ENCODE peak calls at places on chromosome 21, in eight cellular contexts. One of them, this sample, is unnamed.

GRCh38 chr21:41680444-41681335 is 86.2 kb downstream of the RIPK4 start:
- DNase-seq in cardiac muscle cell: no peak
- DNase-seq in HL-60: no peak
- DNase-seq in foreskin fibroblast: no peak
- DNase-seq in HCT116: no peak
- DNase-seq in tibial nerve: no peak
- DNase-seq in mucosa of descending colon: peak
- DNase-seq in left lung: no peak
- DNase-seq in this sample: no peak

GRCh38 chr21:41425954-41426655 is at the start of gene MX1:
- DNase-seq in left lung: peak
- DNase-seq in tibial nerve: peak
- DNase-seq in foreskin fibroblast: peak
- DNase-seq in HCT116: no peak
- DNase-seq in HL-60: peak
- DNase-seq in cardiac muscle cell: peak
- DNase-seq in mucosa of descending colon: peak
- DNase-seq in this sample: peak

GRCh38 chr21:35521293-35521692 is 472.2 kb upstream of the RUNX1 start:
- DNase-seq in cardiac muscle cell: no peak
- DNase-seq in foreskin fibroblast: no peak
- DNase-seq in tibial nerve: no peak
- DNase-seq in HL-60: no peak
- DNase-seq in HCT116: no peak
- DNase-seq in mucosa of descending colon: no peak
- DNase-seq in left lung: no peak
- DNase-seq in this sample: no peak

GRCh38 chr21:35367558-35367957 is 318.5 kb upstream of the RUNX1 start:
- DNase-seq in tibial nerve: no peak
- DNase-seq in foreskin fibroblast: no peak
- DNase-seq in HL-60: no peak
- DNase-seq in mucosa of descending colon: no peak
- DNase-seq in HCT116: no peak
- DNase-seq in left lung: no peak
- DNase-seq in cardiac muscle cell: no peak
- DNase-seq in this sample: no peak

GRCh38 chr21:42062543-42063022 is 8.5 kb upstream of the UMODL1 start:
- DNase-seq in left lung: peak
- DNase-seq in tibial nerve: no peak
- DNase-seq in cardiac muscle cell: no peak
- DNase-seq in mucosa of descending colon: peak
- DNase-seq in HL-60: no peak
- DNase-seq in HCT116: no peak
- DNase-seq in foreskin fibroblast: no peak
- DNase-seq in this sample: peak

GRCh38 chr21:41755258-41755933 is 11.5 kb downstream of the RIPK4 start:
- DNase-seq in tibial nerve: no peak
- DNase-seq in cardiac muscle cell: no peak
- DNase-seq in mucosa of descending colon: no peak
- DNase-seq in foreskin fibroblast: no peak
- DNase-seq in HCT116: no peak
- DNase-seq in HL-60: no peak
- DNase-seq in left lung: no peak
- DNase-seq in this sample: no peak

GRCh38 chr21:29072873-29073221 is 601 bp downstream of the CCT8 start:
- DNase-seq in foreskin fibroblast: no peak
- DNase-seq in mucosa of descending colon: no peak
- DNase-seq in cardiac muscle cell: peak
- DNase-seq in HL-60: no peak
- DNase-seq in tibial nerve: no peak
- DNase-seq in left lung: no peak
- DNase-seq in HCT116: no peak
- DNase-seq in this sample: no peak

GRCh38 chr21:32888971-32889370 is 117.4 kb upstream of the PAXBP1 start:
- DNase-seq in HCT116: no peak
- DNase-seq in tibial nerve: no peak
- DNase-seq in cardiac muscle cell: no peak
- DNase-seq in HL-60: no peak
- DNase-seq in left lung: no peak
- DNase-seq in foreskin fibroblast: no peak
- DNase-seq in mucosa of descending colon: no peak
- DNase-seq in this sample: no peak

GRCh38 chr21:37028579-37028978 is 22.1 kb downstream of the RIPPLY3 start:
- DNase-seq in HCT116: no peak
- DNase-seq in foreskin fibroblast: peak
- DNase-seq in tibial nerve: no peak
- DNase-seq in HL-60: no peak
- DNase-seq in mucosa of descending colon: no peak
- DNase-seq in cardiac muscle cell: no peak
- DNase-seq in left lung: no peak
- DNase-seq in this sample: no peak

GRCh38 chr21:14382486-14382834 is 486 bp downstream of the HSPA13 start:
- DNase-seq in cardiac muscle cell: no peak
- DNase-seq in left lung: peak
- DNase-seq in mucosa of descending colon: no peak
- DNase-seq in HCT116: no peak
- DNase-seq in foreskin fibroblast: no peak
- DNase-seq in HL-60: no peak
- DNase-seq in tibial nerve: peak
- DNase-seq in this sample: no peak

GRCh38 chr21:15687208-15687607 is 42.6 kb upstream of the USP25 start:
- DNase-seq in foreskin fibroblast: no peak
- DNase-seq in HCT116: no peak
- DNase-seq in mucosa of descending colon: no peak
- DNase-seq in left lung: no peak
- DNase-seq in tibial nerve: no peak
- DNase-seq in cardiac muscle cell: no peak
- DNase-seq in HL-60: no peak
- DNase-seq in this sample: no peak

GRCh38 chr21:41875086-41875485 is 4.1 kb downstream of the PRDM15 start:
- DNase-seq in mucosa of descending colon: no peak
- DNase-seq in left lung: no peak
- DNase-seq in HCT116: no peak
- DNase-seq in foreskin fibroblast: no peak
- DNase-seq in tibial nerve: no peak
- DNase-seq in HL-60: no peak
- DNase-seq in cardiac muscle cell: no peak
- DNase-seq in this sample: no peak

GRCh38 chr21:38769253-38769780 is 36.4 kb upstream of the ETS2 start:
- DNase-seq in mucosa of descending colon: no peak
- DNase-seq in HCT116: no peak
- DNase-seq in cardiac muscle cell: no peak
- DNase-seq in tibial nerve: no peak
- DNase-seq in left lung: no peak
- DNase-seq in HL-60: no peak
- DNase-seq in foreskin fibroblast: no peak
- DNase-seq in this sample: no peak

GRCh38 chr21:41074607-41075184 is 93.3 kb upstream of the BACE2 start:
- DNase-seq in left lung: no peak
- DNase-seq in HCT116: no peak
- DNase-seq in tibial nerve: no peak
- DNase-seq in foreskin fibroblast: no peak
- DNase-seq in cardiac muscle cell: no peak
- DNase-seq in HL-60: no peak
- DNase-seq in mucosa of descending colon: no peak
- DNase-seq in this sample: no peak

GRCh38 chr21:37534431-37534830 is 167.9 kb downstream of the DYRK1A start:
- DNase-seq in HL-60: no peak
- DNase-seq in left lung: no peak
- DNase-seq in mucosa of descending colon: no peak
- DNase-seq in cardiac muscle cell: no peak
- DNase-seq in HCT116: no peak
- DNase-seq in foreskin fibroblast: no peak
- DNase-seq in tibial nerve: no peak
- DNase-seq in this sample: no peak

GRCh38 chr21:35616090-35616489 is 444.2 kb downstream of the SETD4 start:
- DNase-seq in HL-60: no peak
- DNase-seq in left lung: no peak
- DNase-seq in cardiac muscle cell: no peak
- DNase-seq in tibial nerve: peak
- DNase-seq in mucosa of descending colon: no peak
- DNase-seq in foreskin fibroblast: peak
- DNase-seq in HCT116: peak
- DNase-seq in this sample: no peak

GRCh38 chr21:35138665-35139381 is 89.7 kb upstream of the RUNX1 start:
- DNase-seq in cardiac muscle cell: no peak
- DNase-seq in HCT116: peak
- DNase-seq in left lung: no peak
- DNase-seq in HL-60: no peak
- DNase-seq in mucosa of descending colon: no peak
- DNase-seq in tibial nerve: no peak
- DNase-seq in foreskin fibroblast: peak
- DNase-seq in this sample: no peak

GRCh38 chr21:17793675-17794123 is 25.5 kb downstream of the C21orf91 start:
- DNase-seq in HCT116: no peak
- DNase-seq in cardiac muscle cell: no peak
- DNase-seq in left lung: no peak
- DNase-seq in HL-60: no peak
- DNase-seq in mucosa of descending colon: no peak
- DNase-seq in foreskin fibroblast: peak
- DNase-seq in tibial nerve: no peak
- DNase-seq in this sample: no peak

GRCh38 chr21:17795084-17796036 is 23.8 kb downstream of the C21orf91 start:
- DNase-seq in foreskin fibroblast: no peak
- DNase-seq in mucosa of descending colon: no peak
- DNase-seq in left lung: no peak
- DNase-seq in cardiac muscle cell: no peak
- DNase-seq in HCT116: no peak
- DNase-seq in tibial nerve: no peak
- DNase-seq in HL-60: no peak
- DNase-seq in this sample: no peak

GRCh38 chr21:17796037-17796403 is 23.1 kb downstream of the C21orf91 start:
- DNase-seq in cardiac muscle cell: no peak
- DNase-seq in HCT116: no peak
- DNase-seq in foreskin fibroblast: no peak
- DNase-seq in mucosa of descending colon: no peak
- DNase-seq in tibial nerve: no peak
- DNase-seq in left lung: no peak
- DNase-seq in HL-60: no peak
- DNase-seq in this sample: no peak

GRCh38 chr21:17794631-17795030 is 24.5 kb downstream of the C21orf91 start:
- DNase-seq in cardiac muscle cell: no peak
- DNase-seq in foreskin fibroblast: no peak
- DNase-seq in HCT116: no peak
- DNase-seq in left lung: no peak
- DNase-seq in tibial nerve: no peak
- DNase-seq in mucosa of descending colon: no peak
- DNase-seq in HL-60: no peak
- DNase-seq in this sample: no peak

GRCh38 chr21:17793271-17793670 is 25.9 kb downstream of the C21orf91 start:
- DNase-seq in cardiac muscle cell: no peak
- DNase-seq in HL-60: no peak
- DNase-seq in tibial nerve: no peak
- DNase-seq in HCT116: no peak
- DNase-seq in left lung: no peak
- DNase-seq in mucosa of descending colon: no peak
- DNase-seq in foreskin fibroblast: no peak
- DNase-seq in this sample: no peak
- H3K4me3 ChIP-seq in cardiac muscle cell: no peak
- H3K4me3 ChIP-seq in HL-60: no peak
- H3K4me3 ChIP-seq in tibial nerve: peak
- H3K4me3 ChIP-seq in HCT116: no peak
- H3K4me3 ChIP-seq in left lung: no peak
- H3K4me3 ChIP-seq in mucosa of descending colon: no peak
- H3K4me3 ChIP-seq in foreskin fibroblast: no peak
- H3K4me3 ChIP-seq in this sample: peak

DNA sequence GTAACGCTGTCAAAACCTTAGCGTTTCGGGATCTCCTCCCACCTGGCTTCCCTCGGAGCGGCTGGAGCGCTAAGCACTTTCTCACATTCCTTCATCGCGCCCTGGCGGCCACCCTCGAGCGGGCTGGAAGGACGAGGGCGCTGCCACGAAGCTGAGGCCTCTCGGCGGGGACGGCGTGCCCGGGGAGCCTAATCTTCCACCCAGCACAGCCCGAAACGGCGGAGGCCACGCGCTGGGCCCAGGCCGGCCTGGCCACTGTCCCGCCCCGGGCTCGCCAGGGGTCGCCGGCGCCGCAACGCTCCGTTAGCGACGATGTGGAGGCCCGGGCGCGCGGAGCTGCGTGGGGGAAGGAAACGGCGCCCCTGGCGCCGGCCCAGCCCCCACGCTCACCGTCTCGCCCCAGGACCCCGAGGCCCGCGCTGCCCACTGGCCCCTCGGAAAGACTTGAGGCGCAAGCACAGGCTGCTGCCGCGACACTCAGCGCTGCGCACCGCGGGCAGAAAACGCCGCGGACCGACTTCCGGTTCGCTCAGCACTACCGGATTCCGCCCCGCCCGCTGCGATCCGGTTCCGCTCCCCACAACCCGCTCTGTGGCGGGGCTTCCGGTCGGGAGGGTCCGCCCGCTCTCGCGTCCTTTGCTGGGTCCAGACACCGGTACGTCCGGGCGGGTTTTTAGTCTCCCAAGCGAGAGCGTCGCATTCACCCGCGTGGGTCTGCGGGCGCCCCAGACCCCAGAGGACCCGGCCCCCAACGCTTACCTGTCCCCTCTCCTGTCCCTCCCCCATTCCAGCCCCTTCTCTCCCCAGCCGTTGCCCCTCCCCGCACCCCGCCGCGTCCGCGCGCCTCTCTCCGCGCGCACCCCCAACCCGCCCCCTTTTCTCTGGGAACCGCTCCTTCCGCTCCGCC is at the start of gene YBEY:
- DNase-seq in HL-60: peak
- DNase-seq in HCT116: peak
- DNase-seq in foreskin fibroblast: peak
- DNase-seq in cardiac muscle cell: peak
- DNase-seq in tibial nerve: peak
- DNase-seq in left lung: peak
- DNase-seq in mucosa of descending colon: peak
- DNase-seq in this sample: peak
- H3K4me3 ChIP-seq in HL-60: peak
- H3K4me3 ChIP-seq in HCT116: peak
- H3K4me3 ChIP-seq in foreskin fibroblast: peak
- H3K4me3 ChIP-seq in cardiac muscle cell: peak
- H3K4me3 ChIP-seq in tibial nerve: peak
- H3K4me3 ChIP-seq in left lung: peak
- H3K4me3 ChIP-seq in mucosa of descending colon: peak
- H3K4me3 ChIP-seq in this sample: peak

DNA sequence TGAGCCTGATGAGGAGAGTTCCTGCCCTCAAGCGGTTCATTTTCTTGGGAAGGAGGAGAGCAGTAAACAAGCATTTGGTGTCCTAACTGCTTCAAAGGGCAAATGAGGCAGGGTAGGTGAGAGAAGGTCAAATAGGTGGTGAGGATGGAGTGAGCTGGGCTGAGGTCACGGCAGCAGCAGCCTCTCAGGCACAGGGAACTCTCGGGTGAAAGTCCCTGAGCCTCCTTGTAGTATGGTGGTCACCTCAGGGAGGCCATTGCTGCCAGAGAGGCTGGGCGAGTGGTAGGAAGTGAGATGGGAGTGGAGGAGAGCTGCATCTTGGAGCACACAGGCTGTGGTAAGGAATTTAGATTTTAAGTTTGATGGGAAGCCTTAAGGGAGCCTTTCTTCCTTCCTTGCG is 4.0 kb downstream of the ADARB1 start:
- DNase-seq in HCT116: no peak
- DNase-seq in cardiac muscle cell: no peak
- DNase-seq in foreskin fibroblast: no peak
- DNase-seq in tibial nerve: no peak
- DNase-seq in mucosa of descending colon: no peak
- DNase-seq in HL-60: no peak
- DNase-seq in left lung: no peak
- DNase-seq in this sample: no peak
- H3K4me3 ChIP-seq in HCT116: no peak
- H3K4me3 ChIP-seq in cardiac muscle cell: no peak
- H3K4me3 ChIP-seq in foreskin fibroblast: no peak
- H3K4me3 ChIP-seq in tibial nerve: no peak
- H3K4me3 ChIP-seq in mucosa of descending colon: no peak
- H3K4me3 ChIP-seq in HL-60: no peak
- H3K4me3 ChIP-seq in left lung: no peak
- H3K4me3 ChIP-seq in this sample: no peak

GRCh38 chr21:44528634-44528995 is 11.4 kb downstream of the KRTAP10-1 start:
- DNase-seq in foreskin fibroblast: no peak
- DNase-seq in HCT116: no peak
- DNase-seq in left lung: peak
- DNase-seq in cardiac muscle cell: no peak
- DNase-seq in HL-60: no peak
- DNase-seq in tibial nerve: no peak
- DNase-seq in mucosa of descending colon: no peak
- DNase-seq in this sample: no peak
- H3K4me3 ChIP-seq in foreskin fibroblast: no peak
- H3K4me3 ChIP-seq in HCT116: no peak
- H3K4me3 ChIP-seq in left lung: no peak
- H3K4me3 ChIP-seq in cardiac muscle cell: no peak
- H3K4me3 ChIP-seq in HL-60: no peak
- H3K4me3 ChIP-seq in tibial nerve: no peak
- H3K4me3 ChIP-seq in mucosa of descending colon: no peak
- H3K4me3 ChIP-seq in this sample: no peak